ENCODE peak calls at places on chromosomes 11 and 22, in seven cellular contexts. L is midbrain, I is dermis microvascular lymphatic vessel endothelial cell, B is body of pancreas, D is MM.1S, A is brain microvascular endothelial cell, O is pancreas. F is an unnamed sample.

GRCh38 chr11:5689551-5689983 is at the start of gene TRIM22:
- DNase-seq in L (peak), I (peak), B (peak), D (peak), A (peak), O (no peak), F (no peak)

GRCh38 chr11:46461461-46461927 is 69.9 kb upstream of the CHRM4 start:
- DNase-seq in L (no peak), I (no peak), B (no peak), D (no peak), A (no peak), O (no peak), F (no peak)

GRCh38 chr22:48397531-48398180 is 1430.0 kb downstream of the BRD1 start:
- DNase-seq in L (no peak), I (no peak), B (no peak), D (no peak), A (no peak), O (no peak), F (peak)

GRCh38 chr22:28728621-28729313 is 12.9 kb downstream of the CHEK2 start:
- DNase-seq in L (no peak), I (no peak), B (no peak), D (no peak), A (no peak), O (no peak), F (no peak)

GRCh38 chr11:2899080-2899783 is 13.7 kb upstream of the CDKN1C start:
- DNase-seq in L (peak), I (no peak), B (peak), D (no peak), A (no peak), O (peak), F (no peak)

GRCh38 chr11:120710354-120711187 is 199.0 kb downstream of the GRIK4 start:
- DNase-seq in L (peak), I (no peak), B (peak), D (no peak), A (peak), O (no peak), F (no peak)

GRCh38 chr22:45726081-45726480 is 54.4 kb downstream of the ATXN10 start:
- DNase-seq in L (peak), I (no peak), B (no peak), D (no peak), A (no peak), O (no peak), F (no peak)

GRCh38 chr11:130241697-130242096 is 73.0 kb downstream of the ZBTB44 start:
- DNase-seq in L (no peak), I (no peak), B (no peak), D (no peak), A (no peak), O (no peak), F (no peak)

GRCh38 chr11:61961570-61962212 is 5.7 kb downstream of the FTH1 start:
- DNase-seq in L (peak), I (no peak), B (peak), D (no peak), A (peak), O (no peak), F (no peak)

GRCh38 chr11:100800202-100800601 is 113.1 kb downstream of the ARHGAP42 start:
- DNase-seq in L (no peak), I (no peak), B (no peak), D (no peak), A (no peak), O (no peak), F (no peak)

GRCh38 chr11:101331411-101331810 is 201.8 kb upstream of the PGR start:
- DNase-seq in L (no peak), I (no peak), B (no peak), D (no peak), A (no peak), O (no peak), F (no peak)

GRCh38 chr11:113386866-113387265 is 713 bp upstream of the ANKK1 start:
- DNase-seq in L (no peak), I (no peak), B (no peak), D (no peak), A (no peak), O (no peak), F (no peak)

GRCh38 chr11:17563248-17563647 is 16.2 kb downstream of the OTOG start:
- DNase-seq in L (no peak), I (no peak), B (no peak), D (no peak), A (no peak), O (no peak), F (no peak)

GRCh38 chr22:50525991-50526848 is 822 bp upstream of the SCO2 start:
- DNase-seq in L (peak), I (peak), B (peak), D (peak), A (peak), O (peak), F (no peak)

GRCh38 chr11:126338346-126339055 is 17.0 kb upstream of the ST3GAL4 start:
- DNase-seq in L (no peak), I (no peak), B (no peak), D (no peak), A (no peak), O (no peak), F (no peak)

GRCh38 chr11:26326793-26327400 is 5.0 kb upstream of the ANO3 start:
- DNase-seq in L (no peak), I (no peak), B (no peak), D (no peak), A (no peak), O (no peak), F (no peak)

GRCh38 chr11:72646472-72646871 is 27.8 kb downstream of the PDE2A start:
- DNase-seq in L (no peak), I (no peak), B (no peak), D (no peak), A (no peak), O (no peak), F (no peak)

GRCh38 chr11:65781152-65781961 is 581 bp upstream of the AP5B1 start:
- DNase-seq in L (no peak), I (no peak), B (no peak), D (no peak), A (no peak), O (peak), F (peak)

GRCh38 chr22:44026630-44027511 is 2.8 kb downstream of the PARVB start:
- DNase-seq in L (peak), I (peak), B (peak), D (peak), A (peak), O (peak), F (no peak)

GRCh38 chr11:86571273-86571948 is 101.0 kb downstream of the ME3 start:
- DNase-seq in L (no peak), I (no peak), B (no peak), D (no peak), A (no peak), O (no peak), F (no peak)

GRCh38 chr11:19441288-19441687 is 200.5 kb upstream of the E2F8 start:
- DNase-seq in L (no peak), I (no peak), B (no peak), D (no peak), A (no peak), O (no peak), F (no peak)

GRCh38 chr11:69821511-69822040 is 2.4 kb upstream of the FGF3 start:
- DNase-seq in L (no peak), I (no peak), B (no peak), D (no peak), A (no peak), O (no peak), F (no peak)

GRCh38 chr11:47523491-47524199 is 29.3 kb downstream of the CELF1 start:
- DNase-seq in L (peak), I (peak), B (peak), D (peak), A (peak), O (no peak), F (no peak)

GRCh38 chr11:16873289-16873688 is 134.8 kb downstream of the C11orf58 start:
- DNase-seq in L (no peak), I (no peak), B (no peak), D (no peak), A (no peak), O (no peak), F (no peak)

GRCh38 chr11:46659908-46660307 is 40.5 kb downstream of the ARHGAP1 start:
- DNase-seq in L (peak), I (no peak), B (no peak), D (no peak), A (peak), O (no peak), F (no peak)

GRCh38 chr11:93871521-93871920 is 21.1 kb upstream of the VSTM5 start:
- DNase-seq in L (no peak), I (no peak), B (no peak), D (no peak), A (no peak), O (no peak), F (no peak)

GRCh38 chr11:130478881-130479280 is 30.4 kb downstream of the ADAMTS15 start:
- DNase-seq in L (no peak), I (no peak), B (no peak), D (no peak), A (peak), O (no peak), F (peak)

GRCh38 chr22:23509571-23510302 is 70.4 kb downstream of the IGLL1 start:
- DNase-seq in L (peak), I (no peak), B (no peak), D (no peak), A (peak), O (no peak), F (no peak)

F was measured in vagina.